ENCODE peak calls at places on chromosomes 16 and 17, in four cellular contexts. O is transverse colon, T is ovary, W is NCI-H2081. G is an unnamed sample.

GRCh38 chr16:89431158-89431584 is 59.2 kb downstream of the ANKRD11 start:
- DNase-seq in O (peak), T (no peak), W (no peak), G (no peak)

GRCh38 chr17:70394430-70394829 is 225.1 kb downstream of the KCNJ2 start:
- DNase-seq in O (no peak), T (no peak), W (no peak), G (no peak)

GRCh38 chr17:54906713-54907112 is 6.1 kb downstream of the TOM1L1 start:
- DNase-seq in O (no peak), T (no peak), W (no peak), G (no peak)

GRCh38 chr17:78789663-78790181 is 7.6 kb upstream of the CYTH1 start:
- DNase-seq in O (peak), T (no peak), W (peak), G (peak)

GRCh38 chr17:80449194-80449929 is 27.0 kb downstream of the NPTX1 start:
- DNase-seq in O (no peak), T (no peak), W (no peak), G (no peak)

GRCh38 chr17:53406907-53407306 is 415.8 kb upstream of the KIF2B start:
- DNase-seq in O (no peak), T (no peak), W (no peak), G (no peak)

GRCh38 chr17:76723812-76724211 is 2.6 kb downstream of the JMJD6 start:
- DNase-seq in O (no peak), T (no peak), W (no peak), G (no peak)

GRCh38 chr16:57689772-57690558 is 4.6 kb upstream of the DRC7 start:
- DNase-seq in O (no peak), T (no peak), W (no peak), G (no peak)

GRCh38 chr17:49482144-49482817 is 12.8 kb upstream of the NGFR start:
- DNase-seq in O (no peak), T (no peak), W (no peak), G (no peak)

GRCh38 chr17:64998436-64999190 is 57.9 kb downstream of the GNA13 start:
- DNase-seq in O (no peak), T (no peak), W (no peak), G (no peak)

GRCh38 chr16:25106567-25107465 is 4.7 kb upstream of the LCMT1 start:
- DNase-seq in O (peak), T (peak), W (peak), G (peak)

G was measured in left ventricle myocardium inferior.